ENCODE peak calls at places on chromosome 13, in five cellular contexts. One of them, this sample, is unnamed.
A peak's percentile ranks its signal among the peaks of the same experiment; 100 is the strongest.

GRCh38 chr13:35818577-35819165 is 312.5 kb downstream of the DCLK1 start:
- DNase-seq in HFF-Myc: no peak
- DNase-seq in T1000: no peak
- DNase-seq in AG04450: no peak
- DNase-seq in activated CD8-positive, alpha-beta memory T cell treated with anti-CD3 and anti-CD28 coated beads, Interleukin-2, amount 50 U/mL, for 4 hours: no peak
- DNase-seq in this sample: peak; percentile 14

GRCh38 chr13:30097089-30097488 is 210.3 kb downstream of the KATNAL1 start:
- DNase-seq in HFF-Myc: no peak
- DNase-seq in T1000: no peak
- DNase-seq in AG04450: no peak
- DNase-seq in activated CD8-positive, alpha-beta memory T cell treated with anti-CD3 and anti-CD28 coated beads, Interleukin-2, amount 50 U/mL, for 4 hours: no peak
- DNase-seq in this sample: no peak

GRCh38 chr13:50587122-50587521 is 256.4 kb downstream of the DLEU7 start:
- DNase-seq in HFF-Myc: no peak
- DNase-seq in T1000: no peak
- DNase-seq in AG04450: no peak
- DNase-seq in activated CD8-positive, alpha-beta memory T cell treated with anti-CD3 and anti-CD28 coated beads, Interleukin-2, amount 50 U/mL, for 4 hours: no peak
- DNase-seq in this sample: no peak

GRCh38 chr13:113176292-113176691 is 17.8 kb downstream of the PROZ start:
- DNase-seq in HFF-Myc: no peak
- DNase-seq in T1000: no peak
- DNase-seq in AG04450: no peak
- DNase-seq in activated CD8-positive, alpha-beta memory T cell treated with anti-CD3 and anti-CD28 coated beads, Interleukin-2, amount 50 U/mL, for 4 hours: peak; percentile 64
- DNase-seq in this sample: no peak

GRCh38 chr13:43528992-43529391 is 257.8 kb downstream of the ENOX1 start:
- DNase-seq in HFF-Myc: no peak
- DNase-seq in T1000: no peak
- DNase-seq in AG04450: no peak
- DNase-seq in activated CD8-positive, alpha-beta memory T cell treated with anti-CD3 and anti-CD28 coated beads, Interleukin-2, amount 50 U/mL, for 4 hours: no peak
- DNase-seq in this sample: no peak

GRCh38 chr13:102854675-102855074 is 8.8 kb downstream of the ERCC5 start:
- DNase-seq in HFF-Myc: no peak
- DNase-seq in T1000: no peak
- DNase-seq in AG04450: no peak
- DNase-seq in activated CD8-positive, alpha-beta memory T cell treated with anti-CD3 and anti-CD28 coated beads, Interleukin-2, amount 50 U/mL, for 4 hours: no peak
- DNase-seq in this sample: no peak

GRCh38 chr13:114067381-114067885 is 65.0 kb downstream of the RASA3 start:
- DNase-seq in HFF-Myc: peak; percentile 80
- DNase-seq in T1000: no peak
- DNase-seq in AG04450: no peak
- DNase-seq in activated CD8-positive, alpha-beta memory T cell treated with anti-CD3 and anti-CD28 coated beads, Interleukin-2, amount 50 U/mL, for 4 hours: no peak
- DNase-seq in this sample: no peak

GRCh38 chr13:27621366-27622101 is at the start of gene POLR1D:
- DNase-seq in HFF-Myc: no peak
- DNase-seq in T1000: peak; percentile 12
- DNase-seq in AG04450: no peak
- DNase-seq in activated CD8-positive, alpha-beta memory T cell treated with anti-CD3 and anti-CD28 coated beads, Interleukin-2, amount 50 U/mL, for 4 hours: peak; percentile 84
- DNase-seq in this sample: no peak

GRCh38 chr13:110047511-110047910 is 259.4 kb downstream of the COL4A1 start:
- DNase-seq in HFF-Myc: no peak
- DNase-seq in T1000: no peak
- DNase-seq in AG04450: peak; percentile 72
- DNase-seq in activated CD8-positive, alpha-beta memory T cell treated with anti-CD3 and anti-CD28 coated beads, Interleukin-2, amount 50 U/mL, for 4 hours: no peak
- DNase-seq in this sample: peak; percentile 91

GRCh38 chr13:35787937-35788336 is 311.4 kb upstream of the MAB21L1 start:
- DNase-seq in HFF-Myc: no peak
- DNase-seq in T1000: no peak
- DNase-seq in AG04450: no peak
- DNase-seq in activated CD8-positive, alpha-beta memory T cell treated with anti-CD3 and anti-CD28 coated beads, Interleukin-2, amount 50 U/mL, for 4 hours: no peak
- DNase-seq in this sample: no peak

GRCh38 chr13:52925221-52925620 is 76.8 kb upstream of the PCDH8 start:
- DNase-seq in HFF-Myc: no peak
- DNase-seq in T1000: no peak
- DNase-seq in AG04450: no peak
- DNase-seq in activated CD8-positive, alpha-beta memory T cell treated with anti-CD3 and anti-CD28 coated beads, Interleukin-2, amount 50 U/mL, for 4 hours: no peak
- DNase-seq in this sample: no peak